ENCODE peak calls at places on chromosome 4, in ten cellular contexts. C is fibroblast of pulmonary artery; U is DMS153; S is MG63; A is T-helper 17 cell; N is NCI-H510A treated with DMSO at 0.1 percent for 48 hours; H is AG08396; X is astrocyte of the spinal cord; K is GM12891; B is stimulated activated CD4-positive, alpha-beta T cell treated with anti-CD3 and anti-CD28 coated beads, TNF-alpha, amount 100 ng/mL, for 4 hours. M is an unnamed sample.

GRCh38 chr4:173362666-173363065 is 8.1 kb upstream of the SAP30 start:
- DNase-seq in U (no peak), C (no peak), N (no peak), B (no peak), H (no peak), X (no peak), A (no peak), K (no peak), S (no peak), M (no peak)

GRCh38 chr4:47750771-47751170 is 87.1 kb downstream of the CORIN start:
- DNase-seq in H (no peak), B (no peak), U (no peak), A (no peak), X (no peak), N (no peak), K (no peak), C (no peak), S (no peak), M (no peak)

GRCh38 chr4:120855307-120856001 is 67.1 kb downstream of the PRDM5 start:
- DNase-seq in B (no peak), N (no peak), S (no peak), H (no peak), C (no peak), K (no peak), U (no peak), X (no peak), A (no peak), M (no peak)

GRCh38 chr4:121648518-121648917 is 48.3 kb downstream of the ANXA5 start:
- DNase-seq in N (no peak), C (peak), H (no peak), B (no peak), U (no peak), K (no peak), X (no peak), S (no peak), A (no peak), M (no peak)

GRCh38 chr4:31045724-31046318 is 325.7 kb downstream of the PCDH7 start:
- DNase-seq in B (no peak), X (peak), C (peak), S (no peak), U (peak), A (no peak), N (peak), K (no peak), H (no peak), M (no peak)

GRCh38 chr4:54085284-54085683 is 14.7 kb upstream of the GSX2 start:
- DNase-seq in K (no peak), X (peak), C (peak), N (no peak), S (peak), H (peak), A (no peak), U (no peak), B (no peak), M (no peak)

GRCh38 chr4:23930750-23931488 is 41.1 kb upstream of the PPARGC1A start:
- DNase-seq in K (no peak), X (no peak), H (no peak), A (no peak), U (no peak), N (no peak), C (peak), S (no peak), B (no peak), M (no peak)

GRCh38 chr4:54006755-54007154 is 57.6 kb downstream of the CHIC2 start:
- DNase-seq in B (no peak), C (no peak), S (no peak), A (no peak), H (no peak), N (peak), K (no peak), X (no peak), U (no peak), M (no peak)

GRCh38 chr4:37989398-37990260 is 29.4 kb downstream of the PTTG2 start:
- DNase-seq in X (no peak), S (no peak), B (no peak), C (no peak), N (no peak), H (no peak), K (no peak), A (no peak), U (no peak), M (no peak)

GRCh38 chr4:115119804-115120352 is 6.5 kb upstream of the NDST4 start:
- DNase-seq in N (no peak), A (no peak), K (no peak), H (no peak), X (no peak), C (no peak), U (peak), S (no peak), B (no peak), M (no peak)

GRCh38 chr4:181006509-181007290 is 1236.5 kb upstream of the TENM3 start:
- DNase-seq in C (no peak), A (no peak), N (no peak), K (no peak), S (no peak), H (no peak), U (no peak), X (peak), B (no peak), M (no peak)

GRCh38 chr4:788636-789297 is 37.2 kb downstream of the CPLX1 start:
- DNase-seq in S (no peak), X (no peak), C (no peak), H (no peak), N (no peak), K (no peak), B (no peak), U (no peak), A (no peak), M (no peak)

GRCh38 chr4:99861120-99861905 is 32.9 kb downstream of the LAMTOR3 start:
- DNase-seq in H (no peak), N (peak), B (no peak), K (no peak), C (no peak), S (no peak), U (no peak), X (no peak), A (no peak), M (no peak)

GRCh38 chr4:75849459-75849858 is 52.8 kb downstream of the PPEF2 start:
- DNase-seq in X (no peak), U (no peak), A (no peak), B (no peak), H (no peak), K (no peak), N (no peak), S (no peak), C (peak), M (no peak)

GRCh38 chr4:24730256-24731001 is 64.9 kb upstream of the SOD3 start:
- DNase-seq in A (no peak), U (no peak), C (peak), K (no peak), H (peak), B (no peak), X (peak), N (no peak), S (peak), M (no peak)

GRCh38 chr4:26223160-26223559 is 97.7 kb upstream of the RBPJ start:
- DNase-seq in X (no peak), C (no peak), K (no peak), S (no peak), U (no peak), A (no peak), H (no peak), B (no peak), N (no peak), M (no peak)

GRCh38 chr4:80133240-80133783 is 60.3 kb upstream of the ANTXR2 start:
- DNase-seq in U (no peak), C (no peak), N (no peak), S (no peak), B (no peak), H (no peak), A (no peak), K (no peak), X (no peak), M (no peak)

GRCh38 chr4:153204247-153205027 is at the start of gene TRIM2:
- DNase-seq in C (peak), B (no peak), X (peak), K (no peak), H (peak), U (peak), A (no peak), N (peak), S (no peak), M (no peak)

GRCh38 chr4:21192367-21192766 is 492.1 kb downstream of the PACRGL start:
- DNase-seq in A (no peak), U (no peak), K (no peak), N (no peak), S (no peak), C (no peak), H (no peak), X (no peak), B (no peak), M (no peak)

GRCh38 chr4:81343536-81343935 is 128.2 kb downstream of the RASGEF1B start:
- DNase-seq in N (no peak), B (no peak), X (no peak), S (no peak), U (no peak), K (no peak), H (no peak), A (no peak), C (no peak), M (no peak)

GRCh38 chr4:38449506-38450174 is 214.4 kb upstream of the KLF3 start:
- DNase-seq in A (no peak), H (no peak), C (no peak), K (no peak), U (no peak), X (no peak), N (no peak), B (no peak), S (no peak), M (no peak)

GRCh38 chr4:128287159-128287870 is at the start of gene PGRMC2:
- DNase-seq in C (peak), S (peak), B (no peak), N (no peak), K (no peak), A (peak), X (peak), U (no peak), H (no peak), M (no peak)

GRCh38 chr4:15043226-15043625 is 40.9 kb downstream of the CPEB2 start:
- DNase-seq in U (no peak), K (no peak), B (no peak), H (no peak), A (no peak), N (peak), C (no peak), S (no peak), X (no peak), M (no peak)

M was measured in type B pancreatic cell.